ENCODE peak calls at places on chromosomes 6 and 20, in five cellular contexts. U, H, W, B and K are unnamed samples.

GRCh38 chr6:35061102-35061615 is 80.0 kb downstream of the TCP11 start:
- DNase-seq in H (no peak), W (no peak), B (no peak), U (no peak), K (no peak)

GRCh38 chr6:2940010-2940850 is 31.1 kb downstream of the SERPINB6 start:
- DNase-seq in U (no peak), W (no peak), B (no peak), H (peak; percentile 33), K (no peak)

GRCh38 chr6:13988049-13988738 is 63.4 kb downstream of the RNF182 start:
- DNase-seq in W (no peak), U (no peak), H (no peak), B (no peak), K (no peak)

GRCh38 chr6:166173292-166173951 is 5.8 kb upstream of the TBXT start:
- DNase-seq in B (no peak), U (no peak), H (no peak), W (no peak), K (peak; percentile 82)

GRCh38 chr6:75893058-75893775 is 144.2 kb downstream of the MYO6 start:
- DNase-seq in H (no peak), B (peak; percentile 66), U (peak; percentile 80), W (peak; percentile 75), K (no peak)

GRCh38 chr6:100512203-100512862 is 47.6 kb upstream of the SIM1 start:
- DNase-seq in U (peak; percentile 56), W (peak; percentile 12), B (no peak), H (no peak), K (no peak)

GRCh38 chr6:170081556-170081955 is 209.3 kb downstream of the DLL1 start:
- DNase-seq in W (no peak), U (no peak), B (no peak), H (no peak), K (no peak)

GRCh38 chr6:137165375-137166246 is 7.8 kb downstream of the IL22RA2 start:
- DNase-seq in U (no peak), W (no peak), H (no peak), B (no peak), K (no peak)

GRCh38 chr6:160831751-160832150 is 129.7 kb downstream of the PLG start:
- DNase-seq in H (no peak), B (peak; percentile 8), W (no peak), U (no peak), K (no peak)

GRCh38 chr6:46491789-46492547 is 719 bp upstream of the RCAN2 start:
- DNase-seq in H (peak; percentile 74), B (peak; percentile 48), U (peak; percentile 1), W (peak; percentile 38), K (peak; percentile 71)

GRCh38 chr6:56243518-56244070 is 3.8 kb downstream of the COL21A1 start:
- DNase-seq in B (no peak), U (no peak), H (no peak), W (no peak), K (no peak)

GRCh38 chr6:22362361-22362760 is 65.5 kb upstream of the PRL start:
- DNase-seq in H (no peak), W (no peak), U (no peak), B (no peak), K (no peak)

GRCh38 chr20:47181056-47181862 is 175.2 kb downstream of the ZMYND8 start:
- DNase-seq in W (peak; percentile 59), H (no peak), B (no peak), U (peak; percentile 83), K (peak; percentile 70)

GRCh38 chr6:117449549-117450439 is 24.1 kb upstream of the ROS1 start:
- DNase-seq in H (peak; percentile 56), W (peak; percentile 85), B (peak; percentile 54), U (peak; percentile 83), K (peak; percentile 46)

GRCh38 chr6:36618366-36619355 is 24.5 kb downstream of the SRSF3 start:
- DNase-seq in B (no peak), U (no peak), H (no peak), W (no peak), K (no peak)

GRCh38 chr6:93242049-93242448 is 177.3 kb downstream of the EPHA7 start:
- DNase-seq in W (no peak), B (peak; percentile 14), U (no peak), H (no peak), K (no peak)

GRCh38 chr6:16275230-16275574 is 36.8 kb downstream of the GMPR start:
- DNase-seq in W (no peak), H (no peak), U (no peak), B (no peak), K (no peak)

GRCh38 chr6:143149771-143150170 is 89.1 kb downstream of the AIG1 start:
- DNase-seq in U (peak; percentile 52), W (no peak), H (no peak), B (no peak), K (no peak)

GRCh38 chr6:108945686-108946158 is 97.5 kb downstream of the ARMC2 start:
- DNase-seq in B (no peak), H (no peak), U (no peak), W (no peak), K (peak; percentile 54)

GRCh38 chr6:96116674-96117073 is 100.9 kb downstream of the FUT9 start:
- DNase-seq in U (no peak), W (no peak), H (no peak), B (peak; percentile 27), K (no peak)

GRCh38 chr6:13934721-13935120 is 10.0 kb downstream of the RNF182 start:
- DNase-seq in U (no peak), W (no peak), B (no peak), H (no peak), K (no peak)

GRCh38 chr6:66189915-66190314 is 482.9 kb upstream of the EYS start:
- DNase-seq in H (no peak), B (no peak), W (no peak), U (no peak), K (no peak)

GRCh38 chr6:106557837-106558236 is 71.5 kb downstream of the RTN4IP1 start:
- DNase-seq in B (no peak), U (no peak), W (peak; percentile 30), H (no peak), K (no peak)

GRCh38 chr20:61120595-61121515 is 131.2 kb upstream of the CDH4 start:
- DNase-seq in H (peak; percentile 64), W (peak; percentile 79), U (peak; percentile 69), B (peak; percentile 55), K (peak; percentile 80)

GRCh38 chr6:84426002-84426705 is 198.7 kb upstream of the CEP162 start:
- DNase-seq in B (no peak), H (no peak), W (no peak), U (no peak), K (no peak)

GRCh38 chr6:7240351-7240750 is 72.6 kb downstream of the SSR1 start:
- DNase-seq in B (no peak), U (no peak), W (no peak), H (no peak), K (no peak)

GRCh38 chr6:7238526-7238899 is 74.5 kb downstream of the SSR1 start:
- DNase-seq in U (no peak), B (no peak), W (no peak), H (no peak), K (no peak)

GRCh38 chr6:7237653-7238190 is 75.3 kb downstream of the SSR1 start:
- DNase-seq in H (no peak), W (no peak), U (peak; percentile 41), B (no peak), K (no peak)

GRCh38 chr6:7239590-7239948 is 73.4 kb downstream of the SSR1 start:
- DNase-seq in B (no peak), W (no peak), H (no peak), U (no peak), K (no peak)

GRCh38 chr6:7238900-7239589 is 74.0 kb downstream of the SSR1 start:
- DNase-seq in U (peak; percentile 67), B (peak; percentile 64), H (peak; percentile 90), W (peak; percentile 75), K (peak; percentile 89)
- H4K91ac ChIP-seq in U (no peak overlapping the region), B (no peak overlapping the region), H (no peak overlapping the region), W (no peak overlapping the region), K (no peak overlapping the region)

GRCh38 chr6:129253731-129254130 is 370.8 kb downstream of the LAMA2 start:
- DNase-seq in B (no peak), U (no peak), H (no peak), W (no peak), K (no peak)
- H2AFZ ChIP-seq in B (no peak overlapping the region), U (no peak overlapping the region), H (no peak overlapping the region), W (no peak overlapping the region), K (no peak overlapping the region)

GRCh38 chr6:139983555-139984276 is 609.3 kb upstream of the CITED2 start:
- DNase-seq in H (no peak), U (peak; percentile 58), W (peak; percentile 78), B (no peak), K (no peak)
- H3K4ac ChIP-seq in H (no peak overlapping the region), U (peak overlapping the region; percentile 70), W (peak overlapping the region; percentile 94), B (no peak overlapping the region), K (no peak overlapping the region)

GRCh38 chr6:24228681-24229255 is 102.8 kb downstream of the NRSN1 start:
- DNase-seq in W (peak; percentile 96), B (no peak), U (peak; percentile 6), H (no peak), K (no peak)

GRCh38 chr6:24231578-24231977 is 105.6 kb downstream of the NRSN1 start:
- DNase-seq in H (no peak), B (no peak), W (no peak), U (no peak), K (no peak)

GRCh38 chr6:24225838-24226237 is 99.8 kb downstream of the NRSN1 start:
- DNase-seq in B (no peak), H (no peak), U (no peak), W (no peak), K (no peak)

GRCh38 chr6:24227556-24227955 is 101.5 kb downstream of the NRSN1 start:
- DNase-seq in H (no peak), U (no peak), W (peak; percentile 57), B (no peak), K (no peak)

DNA sequence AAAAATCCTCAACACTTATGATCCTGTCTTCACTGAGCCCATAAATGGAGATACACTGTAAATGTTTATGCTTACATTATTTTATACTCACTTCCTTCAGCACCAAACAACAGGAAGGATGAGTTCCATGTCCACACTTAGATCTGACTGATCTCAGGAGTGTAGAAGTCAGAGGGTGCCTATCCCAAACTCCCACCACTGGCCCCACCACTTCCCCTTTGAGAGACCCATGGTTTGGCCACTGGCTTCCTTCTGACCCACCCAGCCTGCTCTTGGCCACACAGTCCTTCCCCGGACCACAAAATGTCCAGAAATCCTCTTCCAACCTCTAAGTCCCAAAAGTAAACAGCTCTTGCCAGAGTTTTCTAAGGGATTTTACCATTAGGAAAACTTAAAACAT is 103.7 kb downstream of the NRSN1 start:
- DNase-seq in B (no peak), U (no peak), H (no peak), W (no peak), K (no peak)
- H4K91ac ChIP-seq in B (no peak overlapping the region), U (no peak overlapping the region), H (no peak overlapping the region), W (no peak overlapping the region), K (no peak overlapping the region)

DNA sequence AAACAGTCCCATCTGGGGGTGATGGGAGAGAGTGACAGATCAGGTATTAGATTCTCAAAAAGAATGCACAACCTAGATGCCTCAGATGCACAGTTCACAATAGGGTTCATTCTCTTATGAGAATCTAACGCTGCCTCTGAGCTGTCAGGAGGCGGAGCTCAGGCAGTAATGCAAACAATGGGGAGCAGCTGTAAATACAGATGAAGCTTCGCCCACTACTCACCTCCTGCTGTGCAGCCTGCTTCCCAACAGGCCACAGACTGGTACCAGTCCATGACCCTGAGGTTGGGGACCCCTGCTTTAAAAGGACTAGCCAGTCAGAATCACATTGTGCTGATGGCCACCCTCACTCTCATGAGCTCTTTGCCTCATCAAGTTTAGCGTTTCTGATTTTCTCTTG is 247.0 kb upstream of the KCNQ5 start:
- DNase-seq in B (peak; percentile 8), W (no peak), H (no peak), U (peak; percentile 12), K (peak; percentile 42)
- H2AFZ ChIP-seq in B (peak overlapping the region; percentile 57), W (peak overlapping the region; percentile 46), H (no peak overlapping the region), U (peak overlapping the region; percentile 64), K (no peak overlapping the region)

GRCh38 chr6:134174790-134175531 is 122.5 kb upstream of the SLC2A12 start:
- DNase-seq in W (no peak), B (peak; percentile 93), H (peak; percentile 96), U (peak; percentile 86), K (peak; percentile 89)
- H3K4ac ChIP-seq in W (peak overlapping the region; percentile 89), B (no peak overlapping the region), H (no peak overlapping the region), U (peak overlapping the region; percentile 90), K (peak overlapping the region; percentile 13)